ENCODE peak calls at places on chromosomes 7 and 10, in seven cellular contexts. One of them, this sample, is unnamed.

GRCh38 chr7:91420606-91421390 is 156.6 kb downstream of the FZD1 start:
- DNase-seq in CD8-positive, alpha-beta T cell: no peak
- DNase-seq in mammary epithelial cell: no peak
- DNase-seq in AG09319: no peak
- DNase-seq in lung: no peak
- DNase-seq in neural progenitor cell: no peak
- DNase-seq in ovary: no peak
- DNase-seq in this sample: no peak

GRCh38 chr7:99406557-99406956 is 1.8 kb downstream of the PDAP1 start:
- DNase-seq in CD8-positive, alpha-beta T cell: no peak
- DNase-seq in mammary epithelial cell: no peak
- DNase-seq in AG09319: no peak
- DNase-seq in lung: no peak
- DNase-seq in neural progenitor cell: no peak
- DNase-seq in ovary: no peak
- DNase-seq in this sample: no peak

GRCh38 chr7:108045154-108045553 is 42.2 kb upstream of the LAMB1 start:
- DNase-seq in CD8-positive, alpha-beta T cell: no peak
- DNase-seq in mammary epithelial cell: no peak
- DNase-seq in AG09319: no peak
- DNase-seq in lung: no peak
- DNase-seq in neural progenitor cell: no peak
- DNase-seq in ovary: no peak
- DNase-seq in this sample: no peak

GRCh38 chr7:64628721-64629120 is 37.2 kb upstream of the ZNF107 start:
- DNase-seq in CD8-positive, alpha-beta T cell: no peak
- DNase-seq in mammary epithelial cell: peak; percentile 58
- DNase-seq in AG09319: no peak
- DNase-seq in lung: no peak
- DNase-seq in neural progenitor cell: no peak
- DNase-seq in ovary: no peak
- DNase-seq in this sample: no peak

GRCh38 chr10:129400426-129400825 is 66.6 kb upstream of the MGMT start:
- DNase-seq in CD8-positive, alpha-beta T cell: no peak
- DNase-seq in mammary epithelial cell: no peak
- DNase-seq in AG09319: no peak
- DNase-seq in lung: peak; percentile 9
- DNase-seq in neural progenitor cell: peak; percentile 22
- DNase-seq in ovary: no peak
- DNase-seq in this sample: no peak

GRCh38 chr10:113565364-113565763 is 12.5 kb downstream of the HABP2 start:
- DNase-seq in CD8-positive, alpha-beta T cell: no peak
- DNase-seq in mammary epithelial cell: peak; percentile 30
- DNase-seq in AG09319: no peak
- DNase-seq in lung: no peak
- DNase-seq in neural progenitor cell: no peak
- DNase-seq in ovary: no peak
- DNase-seq in this sample: no peak

GRCh38 chr7:78226059-78226658 is 427.6 kb downstream of the PHTF2 start:
- DNase-seq in CD8-positive, alpha-beta T cell: no peak
- DNase-seq in mammary epithelial cell: peak; percentile 1
- DNase-seq in AG09319: peak; percentile 22
- DNase-seq in lung: no peak
- DNase-seq in neural progenitor cell: peak; percentile 81
- DNase-seq in ovary: peak; percentile 61
- DNase-seq in this sample: peak; percentile 45

GRCh38 chr10:24988831-24989769 is 26.9 kb downstream of the ENKUR start:
- DNase-seq in CD8-positive, alpha-beta T cell: no peak
- DNase-seq in mammary epithelial cell: no peak
- DNase-seq in AG09319: no peak
- DNase-seq in lung: no peak
- DNase-seq in neural progenitor cell: no peak
- DNase-seq in ovary: no peak
- DNase-seq in this sample: no peak

GRCh38 chr7:26857534-26858228 is 6.7 kb downstream of the SKAP2 start:
- DNase-seq in CD8-positive, alpha-beta T cell: no peak
- DNase-seq in mammary epithelial cell: peak; percentile 51
- DNase-seq in AG09319: no peak
- DNase-seq in lung: peak; percentile 35
- DNase-seq in neural progenitor cell: peak; percentile 77
- DNase-seq in ovary: peak; percentile 22
- DNase-seq in this sample: no peak

GRCh38 chr7:142592231-142592630 is 157.0 kb upstream of the PRSS1 start:
- DNase-seq in CD8-positive, alpha-beta T cell: no peak
- DNase-seq in mammary epithelial cell: no peak
- DNase-seq in AG09319: no peak
- DNase-seq in lung: no peak
- DNase-seq in neural progenitor cell: no peak
- DNase-seq in ovary: no peak
- DNase-seq in this sample: no peak

GRCh38 chr7:142594078-142594477 is 155.2 kb upstream of the PRSS1 start:
- DNase-seq in CD8-positive, alpha-beta T cell: no peak
- DNase-seq in mammary epithelial cell: no peak
- DNase-seq in AG09319: no peak
- DNase-seq in lung: no peak
- DNase-seq in neural progenitor cell: no peak
- DNase-seq in ovary: no peak
- DNase-seq in this sample: no peak

GRCh38 chr7:142593106-142593505 is 156.2 kb upstream of the PRSS1 start:
- DNase-seq in CD8-positive, alpha-beta T cell: no peak
- DNase-seq in mammary epithelial cell: no peak
- DNase-seq in AG09319: no peak
- DNase-seq in lung: no peak
- DNase-seq in neural progenitor cell: no peak
- DNase-seq in ovary: no peak
- DNase-seq in this sample: no peak

GRCh38 chr7:142590077-142590476 is 159.2 kb upstream of the PRSS1 start:
- DNase-seq in CD8-positive, alpha-beta T cell: no peak
- DNase-seq in mammary epithelial cell: no peak
- DNase-seq in AG09319: no peak
- DNase-seq in lung: no peak
- DNase-seq in neural progenitor cell: no peak
- DNase-seq in ovary: no peak
- DNase-seq in this sample: no peak

GRCh38 chr7:142592664-142593063 is 156.6 kb upstream of the PRSS1 start:
- DNase-seq in CD8-positive, alpha-beta T cell: no peak
- DNase-seq in mammary epithelial cell: no peak
- DNase-seq in AG09319: no peak
- DNase-seq in lung: no peak
- DNase-seq in neural progenitor cell: no peak
- DNase-seq in ovary: no peak
- DNase-seq in this sample: no peak
- TF ChIP-seq CTCF in CD8-positive, alpha-beta T cell: no peak
- TF ChIP-seq CTCF in mammary epithelial cell: no peak
- TF ChIP-seq CTCF in AG09319: no peak
- TF ChIP-seq CTCF in lung: no peak
- TF ChIP-seq CTCF in neural progenitor cell: no peak
- TF ChIP-seq CTCF in ovary: no peak
- TF ChIP-seq CTCF in this sample: no peak

GRCh38 chr10:119177708-119178370 is 773 bp downstream of the PRDX3 start:
- DNase-seq in CD8-positive, alpha-beta T cell: no peak
- DNase-seq in mammary epithelial cell: no peak
- DNase-seq in AG09319: no peak
- DNase-seq in lung: no peak
- DNase-seq in neural progenitor cell: no peak
- DNase-seq in ovary: no peak
- DNase-seq in this sample: no peak

GRCh38 chr10:119176166-119176565 is 2.4 kb downstream of the PRDX3 start:
- DNase-seq in CD8-positive, alpha-beta T cell: no peak
- DNase-seq in mammary epithelial cell: no peak
- DNase-seq in AG09319: no peak
- DNase-seq in lung: no peak
- DNase-seq in neural progenitor cell: no peak
- DNase-seq in ovary: no peak
- DNase-seq in this sample: no peak

GRCh38 chr10:119174109-119174508 is 4.5 kb downstream of the PRDX3 start:
- DNase-seq in CD8-positive, alpha-beta T cell: no peak
- DNase-seq in mammary epithelial cell: no peak
- DNase-seq in AG09319: no peak
- DNase-seq in lung: no peak
- DNase-seq in neural progenitor cell: no peak
- DNase-seq in ovary: no peak
- DNase-seq in this sample: no peak

DNA sequence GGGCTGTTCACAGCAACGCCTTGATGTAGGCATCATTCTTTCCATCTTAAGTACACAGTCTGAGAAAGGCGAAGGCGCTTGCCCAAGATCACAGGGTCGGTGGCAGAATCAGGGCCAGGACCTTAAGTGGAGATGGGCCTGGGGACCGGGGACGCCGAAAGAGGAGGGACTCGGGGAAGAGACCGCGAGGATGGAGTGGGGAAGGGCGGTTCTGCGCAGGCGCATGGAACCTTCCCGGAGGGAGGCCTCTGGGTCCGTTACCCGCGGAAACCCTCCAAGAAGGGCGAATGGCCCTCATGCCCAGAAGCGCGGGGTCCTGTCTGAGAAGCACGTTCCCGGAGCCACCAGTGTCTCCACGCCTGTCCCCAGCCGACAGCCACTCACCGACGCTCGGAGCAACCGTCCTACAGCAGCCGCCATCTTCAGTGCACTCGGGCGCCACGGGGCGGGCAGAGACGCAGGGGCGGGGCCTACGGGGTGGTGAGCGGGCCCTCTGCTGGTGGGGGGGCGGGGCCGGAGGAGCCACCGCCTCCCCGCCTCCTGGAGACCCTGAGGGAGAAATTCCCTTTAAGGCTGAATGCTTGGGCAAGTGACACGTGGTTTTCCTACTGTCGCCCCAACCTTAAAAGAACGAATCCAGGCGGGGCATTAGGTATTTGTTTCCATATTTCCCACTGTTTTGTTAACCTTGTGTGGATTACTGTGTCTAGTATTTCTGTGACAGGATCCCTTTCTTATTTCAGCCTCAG is at the start of gene PRDX3:
- DNase-seq in CD8-positive, alpha-beta T cell: peak; percentile 85
- DNase-seq in mammary epithelial cell: peak; percentile 84
- DNase-seq in AG09319: peak; percentile 57
- DNase-seq in lung: peak; percentile 92
- DNase-seq in neural progenitor cell: peak; percentile 97
- DNase-seq in ovary: peak; percentile 93
- DNase-seq in this sample: peak; percentile 94
- TF ChIP-seq CTCF in CD8-positive, alpha-beta T cell: no peak
- TF ChIP-seq CTCF in mammary epithelial cell: peak; percentile 15
- TF ChIP-seq CTCF in AG09319: peak; percentile 8
- TF ChIP-seq CTCF in lung: no peak
- TF ChIP-seq CTCF in neural progenitor cell: no peak
- TF ChIP-seq CTCF in ovary: no peak
- TF ChIP-seq CTCF in this sample: peak; percentile 20

DNA sequence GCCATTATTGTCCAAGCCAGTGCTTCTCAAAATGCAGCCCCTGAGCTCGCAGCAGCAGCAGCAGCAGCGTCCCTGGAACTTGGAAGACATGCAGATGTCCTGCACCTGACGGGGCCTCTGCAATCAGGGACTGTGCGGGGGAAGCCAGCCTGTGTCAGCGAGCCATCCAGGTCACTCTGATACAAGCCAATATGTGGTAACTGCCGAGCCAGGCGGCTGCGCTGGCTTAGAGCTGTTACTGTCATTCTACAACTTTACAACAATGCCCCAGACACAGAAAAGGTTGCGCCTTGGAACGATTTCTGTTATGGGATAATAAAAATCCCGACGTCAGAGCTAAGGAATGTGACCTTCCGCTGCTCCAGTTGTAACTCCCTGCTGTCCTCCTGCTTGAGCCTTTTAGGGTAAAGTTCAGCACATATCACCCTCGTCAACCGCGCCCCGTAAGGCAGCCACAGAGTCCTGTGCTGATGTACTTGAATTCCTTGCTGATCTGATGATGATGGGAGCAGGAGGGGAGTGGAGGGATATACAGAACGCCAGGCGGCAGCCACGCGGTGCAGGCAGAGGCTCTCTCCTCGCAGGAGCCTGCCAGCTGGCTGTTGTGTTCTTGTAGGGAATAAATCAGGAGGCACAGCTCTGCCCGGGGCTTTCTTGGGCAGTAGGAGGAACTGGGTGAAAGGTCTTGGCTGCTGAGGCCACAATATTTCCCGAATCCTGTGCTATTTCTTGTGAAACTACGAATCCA is 20.0 kb upstream of the CRYGN start:
- DNase-seq in CD8-positive, alpha-beta T cell: no peak
- DNase-seq in mammary epithelial cell: peak; percentile 68
- DNase-seq in AG09319: peak; percentile 76
- DNase-seq in lung: peak; percentile 59
- DNase-seq in neural progenitor cell: peak; percentile 57
- DNase-seq in ovary: peak; percentile 85
- DNase-seq in this sample: peak; percentile 44
- TF ChIP-seq CTCF in CD8-positive, alpha-beta T cell: no peak
- TF ChIP-seq CTCF in mammary epithelial cell: peak; percentile 45
- TF ChIP-seq CTCF in AG09319: peak; percentile 56
- TF ChIP-seq CTCF in lung: no peak
- TF ChIP-seq CTCF in neural progenitor cell: peak; percentile 3
- TF ChIP-seq CTCF in ovary: peak; percentile 22
- TF ChIP-seq CTCF in this sample: peak; percentile 38

GRCh38 chr10:74246495-74246894 is 95.5 kb downstream of the ADK start:
- DNase-seq in CD8-positive, alpha-beta T cell: no peak
- DNase-seq in mammary epithelial cell: no peak
- DNase-seq in AG09319: no peak
- DNase-seq in lung: no peak
- DNase-seq in neural progenitor cell: no peak
- DNase-seq in ovary: no peak
- DNase-seq in this sample: no peak

GRCh38 chr10:74244807-74245206 is 93.8 kb downstream of the ADK start:
- DNase-seq in CD8-positive, alpha-beta T cell: no peak
- DNase-seq in mammary epithelial cell: no peak
- DNase-seq in AG09319: no peak
- DNase-seq in lung: no peak
- DNase-seq in neural progenitor cell: no peak
- DNase-seq in ovary: no peak
- DNase-seq in this sample: no peak

GRCh38 chr10:74243067-74243466 is 92.0 kb downstream of the ADK start:
- DNase-seq in CD8-positive, alpha-beta T cell: no peak
- DNase-seq in mammary epithelial cell: no peak
- DNase-seq in AG09319: no peak
- DNase-seq in lung: no peak
- DNase-seq in neural progenitor cell: no peak
- DNase-seq in ovary: no peak
- DNase-seq in this sample: no peak

GRCh38 chr10:74249865-74250264 is 98.8 kb downstream of the ADK start:
- DNase-seq in CD8-positive, alpha-beta T cell: no peak
- DNase-seq in mammary epithelial cell: peak; percentile 34
- DNase-seq in AG09319: no peak
- DNase-seq in lung: no peak
- DNase-seq in neural progenitor cell: no peak
- DNase-seq in ovary: no peak
- DNase-seq in this sample: no peak

DNA sequence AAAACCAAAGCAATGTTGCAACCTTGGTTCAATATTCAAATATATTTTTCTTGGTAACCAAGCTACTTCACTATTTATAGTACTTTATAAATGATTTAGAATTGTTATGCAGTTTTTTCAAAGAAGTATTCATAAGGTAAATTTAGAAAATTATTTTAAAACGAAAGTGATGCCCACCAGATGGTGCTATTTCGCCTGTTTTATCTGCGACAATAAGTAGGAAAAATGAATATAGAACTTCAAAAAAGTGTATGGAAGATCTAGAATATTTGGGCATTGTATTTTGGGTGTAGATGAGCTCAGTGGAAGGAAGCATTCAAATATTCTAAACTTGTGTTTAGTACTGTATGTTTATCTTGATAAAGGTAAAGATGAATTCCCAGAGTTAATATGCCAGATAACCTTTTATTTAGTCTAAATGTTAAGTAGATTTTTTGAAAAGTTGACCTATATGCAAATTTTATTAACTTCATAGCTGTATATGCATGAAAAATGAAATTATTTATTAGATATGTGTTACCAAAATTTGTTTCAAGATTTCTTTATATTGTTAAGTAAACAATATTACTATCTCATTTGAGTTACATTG is 93.2 kb downstream of the ADK start:
- DNase-seq in CD8-positive, alpha-beta T cell: no peak
- DNase-seq in mammary epithelial cell: no peak
- DNase-seq in AG09319: peak; percentile 34
- DNase-seq in lung: no peak
- DNase-seq in neural progenitor cell: peak; percentile 46
- DNase-seq in ovary: peak; percentile 23
- DNase-seq in this sample: no peak
- TF ChIP-seq CTCF in CD8-positive, alpha-beta T cell: peak; percentile 73
- TF ChIP-seq CTCF in mammary epithelial cell: peak; percentile 48
- TF ChIP-seq CTCF in AG09319: peak; percentile 31
- TF ChIP-seq CTCF in lung: peak; percentile 15
- TF ChIP-seq CTCF in neural progenitor cell: peak; percentile 71
- TF ChIP-seq CTCF in ovary: peak; percentile 67
- TF ChIP-seq CTCF in this sample: peak; percentile 78